ENCODE peak calls at places on chromosomes 7 and 10, in six cellular contexts. X, S, W, F, U and G are unnamed samples.

GRCh38 chr10:132186488-132187413 is at the start of gene DPYSL4:
- DNase-seq in X (no peak), W (peak; percentile 93), F (no peak), S (peak; percentile 48), U (peak; percentile 40), G (no peak)

GRCh38 chr10:132869621-132870020 is 72.7 kb downstream of the CFAP46 start:
- DNase-seq in X (peak; percentile 3), W (no peak), S (no peak), F (no peak), U (no peak), G (no peak)

GRCh38 chr7:92255308-92255707 is 9.5 kb downstream of the ANKIB1 start:
- DNase-seq in F (no peak), S (no peak), X (no peak), W (no peak), U (peak; percentile 10), G (no peak)

GRCh38 chr10:124724279-124725027 is 19.7 kb downstream of the FAM53B start:
- DNase-seq in F (no peak), U (no peak), S (no peak), W (no peak), X (peak; percentile 69), G (no peak)

GRCh38 chr7:108459922-108460551 is 3.8 kb upstream of the NRCAM start:
- DNase-seq in X (no peak), U (no peak), W (peak; percentile 48), S (peak; percentile 70), F (peak; percentile 65), G (no peak)

GRCh38 chr7:4470246-4470645 is 211.8 kb upstream of the FOXK1 start:
- DNase-seq in F (peak; percentile 14), X (no peak), U (no peak), W (no peak), S (peak; percentile 63), G (no peak)

GRCh38 chr10:34766256-34766580 is 48.9 kb downstream of the PARD3 start:
- DNase-seq in F (no peak), U (no peak), S (no peak), W (no peak), X (no peak), G (peak; percentile 64)

GRCh38 chr7:79968249-79968648 is 166.4 kb upstream of the GNAI1 start:
- DNase-seq in U (no peak), S (peak; percentile 47), F (no peak), W (no peak), X (no peak), G (no peak)

GRCh38 chr7:130719550-130719949 is 14.5 kb downstream of the KLF14 start:
- DNase-seq in U (no peak), X (no peak), S (no peak), W (no peak), F (no peak), G (no peak)

GRCh38 chr7:68216046-68216445 is 1219.4 kb downstream of the TYW1 start:
- DNase-seq in W (no peak), X (no peak), U (no peak), F (no peak), S (no peak), G (no peak)

GRCh38 chr10:7444576-7445226 is 33.9 kb upstream of the SFMBT2 start:
- DNase-seq in W (peak; percentile 5), S (no peak), F (no peak), X (peak; percentile 17), U (no peak), G (no peak)

GRCh38 chr7:4143511-4144160 is 538.5 kb upstream of the FOXK1 start:
- DNase-seq in S (no peak), W (no peak), X (no peak), F (no peak), U (no peak), G (no peak)

GRCh38 chr7:22859676-22860290 is 37.1 kb upstream of the TOMM7 start:
- DNase-seq in U (no peak), W (no peak), F (no peak), S (no peak), X (no peak), G (peak; percentile 50)

GRCh38 chr7:25124485-25125136 is 449 bp downstream of the CYCS start:
- DNase-seq in S (no peak), F (no peak), U (no peak), X (no peak), W (no peak), G (no peak)

GRCh38 chr7:83005410-83005809 is 157.3 kb downstream of the PCLO start:
- DNase-seq in F (no peak), X (no peak), W (no peak), U (no peak), S (peak; percentile 71), G (no peak)

GRCh38 chr10:11772575-11773288 is 30.6 kb downstream of the ECHDC3 start:
- DNase-seq in U (no peak), X (no peak), W (no peak), F (no peak), S (no peak), G (no peak)